ENCODE peak calls at places on chromosomes 7 and 10, in four cellular contexts. K is HepG2, R is GM12878, P is K562. X is an unnamed sample.

GRCh38 chr10:8967004-8967530 is 912.6 kb downstream of the GATA3 start:
- DNase-seq in R (no peak), K (no peak), P (no peak), X (no peak)

GRCh38 chr7:3027455-3027854 is 16.2 kb downstream of the CARD11 start:
- DNase-seq in R (no peak), K (no peak), P (no peak), X (no peak)

GRCh38 chr7:81845628-81846259 is 75.9 kb upstream of the HGF start:
- DNase-seq in R (peak; percentile 37), K (no peak), P (no peak), X (no peak)

GRCh38 chr10:3395487-3395886 is 222.9 kb upstream of the PITRM1 start:
- DNase-seq in P (no peak), K (no peak), R (no peak), X (no peak)

GRCh38 chr7:8290645-8291308 is 28.8 kb upstream of the ICA1 start:
- DNase-seq in P (no peak), R (no peak), K (no peak), X (no peak)

GRCh38 chr7:66837007-66837406 is 84.0 kb upstream of the TMEM248 start:
- DNase-seq in R (no peak), P (peak; percentile 38), K (peak; percentile 61), X (peak; percentile 50)

GRCh38 chr7:101699399-101699798 is 70.3 kb upstream of the MYL10 start:
- DNase-seq in K (no peak), R (no peak), P (no peak), X (no peak)

GRCh38 chr7:96178581-96178980 is 143.3 kb downstream of the SLC25A13 start:
- DNase-seq in R (no peak), P (no peak), K (no peak), X (no peak)

GRCh38 chr7:36658603-36659516 is 65.4 kb downstream of the AOAH start:
- DNase-seq in K (peak; percentile 34), R (no peak), P (no peak), X (no peak)

GRCh38 chr10:97234403-97234802 is 48.6 kb upstream of the SLIT1 start:
- DNase-seq in R (no peak), P (no peak), K (peak; percentile 23), X (no peak)

GRCh38 chr10:122020202-122020601 is 31.2 kb downstream of the TACC2 start:
- DNase-seq in P (no peak), K (no peak), R (no peak), X (no peak)

GRCh38 chr7:64882341-64883112 is 20.5 kb upstream of the ZNF273 start:
- DNase-seq in K (no peak), R (no peak), P (no peak), X (no peak)

GRCh38 chr7:44748948-44749731 is 493 bp downstream of the ZMIZ2 start:
- DNase-seq in K (no peak), P (no peak), R (no peak), X (no peak)

GRCh38 chr7:108347616-108348015 is 108.6 kb downstream of the NRCAM start:
- DNase-seq in K (peak; percentile 27), R (no peak), P (peak; percentile 18), X (peak; percentile 49)

GRCh38 chr7:71419546-71420337 is 287.8 kb downstream of the GALNT17 start:
- DNase-seq in P (no peak), K (no peak), R (no peak), X (no peak)

GRCh38 chr7:80182630-80183276 is 48.1 kb downstream of the GNAI1 start:
- DNase-seq in P (no peak), R (no peak), K (no peak), X (peak; percentile 13)

GRCh38 chr10:77390481-77390891 is 247.1 kb downstream of the KCNMA1 start:
- DNase-seq in R (no peak), K (no peak), P (no peak), X (no peak)
- TF ChIP-seq HDAC2 in R (no peak), K (no peak), P (no peak), X (no peak)

GRCh38 chr7:27156508-27156898 is at the start of gene HOXA7:
- DNase-seq in P (no peak), K (no peak), R (no peak), X (no peak)
- TF ChIP-seq POLR2AphosphoS5 in P (no peak), K (no peak), R (no peak), X (no peak)

GRCh38 chr7:128350708-128351295 is 7.1 kb upstream of the RBM28 start:
- DNase-seq in R (no peak), K (no peak), P (no peak), X (no peak)

GRCh38 chr7:128349121-128349825 is 5.6 kb upstream of the RBM28 start:
- DNase-seq in K (no peak), R (no peak), P (no peak), X (no peak)

GRCh38 chr7:128351296-128352123 is 7.8 kb upstream of the RBM28 start:
- DNase-seq in K (no peak), P (no peak), R (no peak), X (no peak)

GRCh38 chr7:128344431-128344774 is 695 bp upstream of the RBM28 start:
- DNase-seq in P (no peak), R (no peak), K (no peak), X (no peak)

GRCh38 chr7:128347573-128348147 is 4.0 kb upstream of the RBM28 start:
- DNase-seq in K (peak; percentile 50), P (peak; percentile 66), R (no peak), X (no peak)
- TF ChIP-seq HDAC2 in K (no peak), P (no peak), R (no peak), X (no peak)

DNA sequence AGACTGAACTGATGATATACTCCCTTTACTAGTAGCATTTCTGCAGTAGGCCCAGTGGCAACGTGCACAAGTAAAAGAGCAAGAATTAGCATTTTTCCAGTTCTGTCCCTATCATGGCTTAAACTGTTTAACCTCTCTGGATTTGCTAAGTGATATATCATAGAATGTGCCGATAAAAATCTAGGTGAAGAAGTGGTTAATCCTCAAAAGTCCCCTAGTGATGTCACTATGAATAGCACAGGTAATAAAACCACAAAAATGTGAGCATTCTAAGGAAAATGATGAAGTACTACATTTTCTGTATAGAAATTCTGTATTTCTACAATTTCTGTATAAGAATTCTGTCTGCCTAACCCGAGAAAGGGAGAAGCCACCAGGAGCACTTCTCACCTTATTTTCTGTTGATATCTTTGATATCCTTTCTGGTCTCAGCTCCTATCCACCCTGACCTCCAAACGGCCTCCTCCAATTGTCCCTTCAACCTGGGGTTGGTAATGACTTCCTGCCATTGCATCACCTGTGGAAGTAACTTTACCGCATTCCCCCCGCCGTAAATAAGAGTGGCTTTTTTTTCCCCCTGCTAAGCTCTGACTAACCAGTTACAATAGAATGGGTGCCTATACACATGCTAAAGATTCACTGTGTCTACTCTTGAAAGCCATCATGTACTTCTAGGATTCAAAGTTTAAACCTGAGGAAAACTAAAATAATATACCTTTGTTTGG is 155.9 kb upstream of the ASAH2 start:
- DNase-seq in K (no peak), P (peak; percentile 28), R (no peak), X (no peak)
- TF ChIP-seq POLR2AphosphoS5 in K (no peak), P (no peak), R (no peak), X (no peak)

GRCh38 chr7:157625973-157626790 is 289.4 kb downstream of the DNAJB6 start:
- DNase-seq in R (no peak), P (no peak), K (no peak), X (no peak)
- TF ChIP-seq HDAC2 in R (no peak), P (no peak), K (no peak), X (no peak)

X was measured in H1.